ENCODE peak calls at places on chromosome 5, in eight cellular contexts. One of them, this sample, is unnamed.

GRCh38 chr5:83077662-83078261 is 415 bp downstream of the XRCC4 start:
- DNase-seq in suprapubic skin: no peak
- DNase-seq in lower leg skin: no peak
- DNase-seq in stomach: no peak
- DNase-seq in GM12892: no peak
- DNase-seq in H54: no peak
- DNase-seq in adrenal gland: no peak
- DNase-seq in IMR-90: peak
- DNase-seq in this sample: peak

GRCh38 chr5:17079562-17079961 is 137.9 kb upstream of the BASP1 start:
- DNase-seq in stomach: no peak
- DNase-seq in GM12892: no peak
- DNase-seq in suprapubic skin: no peak
- DNase-seq in H54: no peak
- DNase-seq in IMR-90: no peak
- DNase-seq in adrenal gland: peak
- DNase-seq in lower leg skin: no peak
- DNase-seq in this sample: no peak

GRCh38 chr5:131264453-131265200 is 774 bp downstream of the CDC42SE2 start:
- DNase-seq in IMR-90: peak
- DNase-seq in adrenal gland: peak
- DNase-seq in H54: no peak
- DNase-seq in suprapubic skin: no peak
- DNase-seq in GM12892: no peak
- DNase-seq in stomach: peak
- DNase-seq in lower leg skin: no peak
- DNase-seq in this sample: peak

GRCh38 chr5:157558681-157559080 is 16.9 kb downstream of the ADAM19 start:
- DNase-seq in adrenal gland: no peak
- DNase-seq in H54: no peak
- DNase-seq in IMR-90: no peak
- DNase-seq in stomach: no peak
- DNase-seq in lower leg skin: no peak
- DNase-seq in suprapubic skin: no peak
- DNase-seq in GM12892: no peak
- DNase-seq in this sample: no peak

GRCh38 chr5:139635606-139636206 is 12.4 kb upstream of the CXXC5 start:
- DNase-seq in stomach: peak
- DNase-seq in IMR-90: peak
- DNase-seq in GM12892: no peak
- DNase-seq in lower leg skin: peak
- DNase-seq in suprapubic skin: peak
- DNase-seq in adrenal gland: peak
- DNase-seq in H54: peak
- DNase-seq in this sample: peak

GRCh38 chr5:72451771-72452505 is 55.3 kb downstream of the ZNF366 start:
- DNase-seq in GM12892: no peak
- DNase-seq in H54: no peak
- DNase-seq in stomach: no peak
- DNase-seq in IMR-90: peak
- DNase-seq in adrenal gland: peak
- DNase-seq in suprapubic skin: peak
- DNase-seq in lower leg skin: peak
- DNase-seq in this sample: peak

GRCh38 chr5:178467261-178468195 is 122.7 kb downstream of the COL23A1 start:
- DNase-seq in lower leg skin: peak
- DNase-seq in GM12892: no peak
- DNase-seq in stomach: peak
- DNase-seq in H54: no peak
- DNase-seq in adrenal gland: peak
- DNase-seq in suprapubic skin: no peak
- DNase-seq in IMR-90: peak
- DNase-seq in this sample: peak

GRCh38 chr5:25160851-25161348 is 516.1 kb upstream of the CDH10 start:
- DNase-seq in suprapubic skin: no peak
- DNase-seq in H54: no peak
- DNase-seq in IMR-90: no peak
- DNase-seq in GM12892: no peak
- DNase-seq in lower leg skin: no peak
- DNase-seq in adrenal gland: no peak
- DNase-seq in stomach: no peak
- DNase-seq in this sample: no peak

GRCh38 chr5:89849819-89850515 is 559.6 kb downstream of the CETN3 start:
- DNase-seq in IMR-90: no peak
- DNase-seq in H54: no peak
- DNase-seq in lower leg skin: no peak
- DNase-seq in suprapubic skin: no peak
- DNase-seq in stomach: no peak
- DNase-seq in GM12892: no peak
- DNase-seq in adrenal gland: no peak
- DNase-seq in this sample: no peak

GRCh38 chr5:180208435-180209081 is 453 bp downstream of the RASGEF1C start:
- DNase-seq in suprapubic skin: no peak
- DNase-seq in IMR-90: no peak
- DNase-seq in adrenal gland: no peak
- DNase-seq in GM12892: no peak
- DNase-seq in stomach: no peak
- DNase-seq in H54: no peak
- DNase-seq in lower leg skin: no peak
- DNase-seq in this sample: no peak

DNA sequence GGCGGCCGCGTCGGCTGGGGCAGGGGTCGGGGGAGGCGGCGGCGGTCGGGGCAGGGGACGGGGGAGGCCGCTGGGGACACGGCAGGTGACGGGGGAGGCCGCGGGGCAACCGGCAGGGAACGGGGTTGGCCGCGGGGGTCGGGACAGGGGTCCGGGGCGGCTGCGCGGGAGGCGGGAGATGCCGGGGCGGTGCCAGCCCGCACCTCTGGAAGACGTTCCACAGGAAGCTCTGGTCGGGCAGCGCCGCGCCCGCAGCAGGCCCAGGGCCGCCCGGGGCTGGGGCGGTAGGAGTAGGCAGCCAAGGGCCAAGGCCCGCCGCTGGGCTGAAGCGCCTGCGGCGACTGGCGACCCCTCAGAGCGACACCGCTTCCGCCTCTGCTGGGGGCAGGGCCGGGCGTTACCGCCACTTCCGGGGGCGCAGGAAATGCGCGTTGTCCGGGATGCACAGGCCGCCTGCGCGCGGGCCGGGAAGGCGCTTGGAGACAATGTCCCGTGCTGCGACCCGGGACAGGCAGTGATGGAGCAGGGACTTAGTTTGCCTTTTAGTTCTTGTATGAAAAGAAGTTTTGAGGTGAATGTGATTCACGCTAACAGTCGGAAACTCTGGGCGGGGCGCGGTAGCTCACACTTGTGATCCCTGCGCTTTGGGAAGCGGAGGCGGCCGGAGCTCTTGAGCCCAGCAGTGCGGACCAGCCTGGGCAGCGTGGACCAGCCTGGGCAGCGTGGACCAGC is 110.0 kb upstream of the LPCAT1 start:
- DNase-seq in GM12892: peak
- DNase-seq in adrenal gland: peak
- DNase-seq in IMR-90: peak
- DNase-seq in lower leg skin: peak
- DNase-seq in stomach: peak
- DNase-seq in H54: no peak
- DNase-seq in suprapubic skin: peak
- DNase-seq in this sample: peak
- TF ChIP-seq POLR2A in GM12892: peak
- TF ChIP-seq POLR2A in adrenal gland: peak
- TF ChIP-seq POLR2A in IMR-90: peak
- TF ChIP-seq POLR2A in lower leg skin: no peak
- TF ChIP-seq POLR2A in stomach: no peak
- TF ChIP-seq POLR2A in H54: peak
- TF ChIP-seq POLR2A in suprapubic skin: peak
- TF ChIP-seq POLR2A in this sample: no peak

GRCh38 chr5:53476531-53477480 is 3.6 kb upstream of the FST start:
- DNase-seq in suprapubic skin: no peak
- DNase-seq in lower leg skin: no peak
- DNase-seq in GM12892: no peak
- DNase-seq in IMR-90: no peak
- DNase-seq in stomach: no peak
- DNase-seq in adrenal gland: no peak
- DNase-seq in H54: no peak
- DNase-seq in this sample: no peak

GRCh38 chr5:53480474-53481353 is at the start of gene FST:
- DNase-seq in IMR-90: peak
- DNase-seq in suprapubic skin: peak
- DNase-seq in stomach: peak
- DNase-seq in lower leg skin: no peak
- DNase-seq in H54: peak
- DNase-seq in GM12892: no peak
- DNase-seq in adrenal gland: no peak
- DNase-seq in this sample: peak

GRCh38 chr5:53479045-53479655 is 1.3 kb upstream of the FST start:
- DNase-seq in adrenal gland: no peak
- DNase-seq in IMR-90: peak
- DNase-seq in stomach: no peak
- DNase-seq in H54: no peak
- DNase-seq in lower leg skin: no peak
- DNase-seq in suprapubic skin: no peak
- DNase-seq in GM12892: no peak
- DNase-seq in this sample: no peak

GRCh38 chr5:53479656-53480473 is 564 bp upstream of the FST start:
- DNase-seq in suprapubic skin: peak
- DNase-seq in lower leg skin: peak
- DNase-seq in H54: peak
- DNase-seq in adrenal gland: peak
- DNase-seq in IMR-90: peak
- DNase-seq in stomach: peak
- DNase-seq in GM12892: no peak
- DNase-seq in this sample: peak

DNA sequence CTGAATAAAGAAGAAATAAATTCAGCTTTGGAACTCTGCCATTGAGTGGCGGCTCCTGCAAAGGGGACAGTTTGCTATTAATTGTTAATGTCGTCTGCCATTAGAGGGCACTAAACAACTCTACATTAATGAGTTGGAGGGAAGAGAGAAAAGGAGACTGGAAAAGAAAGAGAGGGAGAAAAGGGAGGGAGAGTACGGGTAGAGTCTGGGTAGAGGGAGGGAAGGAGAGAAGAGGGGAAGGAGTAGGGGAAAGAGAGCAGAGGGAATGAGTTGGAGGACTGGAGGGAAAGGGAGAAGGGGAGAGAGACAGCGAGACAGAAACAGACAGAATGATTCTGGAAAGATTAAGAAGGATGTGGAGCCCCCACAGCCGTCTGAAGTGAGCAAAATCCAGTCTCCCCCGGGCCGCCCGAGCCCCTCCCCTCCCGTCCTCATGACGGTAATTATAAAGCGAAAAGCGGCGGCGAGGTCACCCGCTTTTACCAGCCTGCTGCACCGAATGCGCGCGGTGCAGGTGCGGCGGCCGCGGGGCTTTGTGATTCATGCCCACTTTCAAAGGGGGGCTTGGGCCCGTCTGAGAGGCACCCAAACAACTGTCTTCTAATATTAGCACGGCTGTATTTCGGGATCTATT is 1.9 kb upstream of the FST start:
- DNase-seq in stomach: peak
- DNase-seq in adrenal gland: peak
- DNase-seq in H54: peak
- DNase-seq in suprapubic skin: peak
- DNase-seq in IMR-90: peak
- DNase-seq in GM12892: no peak
- DNase-seq in lower leg skin: no peak
- DNase-seq in this sample: peak
- TF ChIP-seq POLR2A in stomach: no peak
- TF ChIP-seq POLR2A in adrenal gland: no peak
- TF ChIP-seq POLR2A in H54: peak
- TF ChIP-seq POLR2A in suprapubic skin: no peak
- TF ChIP-seq POLR2A in IMR-90: no peak
- TF ChIP-seq POLR2A in GM12892: no peak
- TF ChIP-seq POLR2A in lower leg skin: no peak
- TF ChIP-seq POLR2A in this sample: no peak

DNA sequence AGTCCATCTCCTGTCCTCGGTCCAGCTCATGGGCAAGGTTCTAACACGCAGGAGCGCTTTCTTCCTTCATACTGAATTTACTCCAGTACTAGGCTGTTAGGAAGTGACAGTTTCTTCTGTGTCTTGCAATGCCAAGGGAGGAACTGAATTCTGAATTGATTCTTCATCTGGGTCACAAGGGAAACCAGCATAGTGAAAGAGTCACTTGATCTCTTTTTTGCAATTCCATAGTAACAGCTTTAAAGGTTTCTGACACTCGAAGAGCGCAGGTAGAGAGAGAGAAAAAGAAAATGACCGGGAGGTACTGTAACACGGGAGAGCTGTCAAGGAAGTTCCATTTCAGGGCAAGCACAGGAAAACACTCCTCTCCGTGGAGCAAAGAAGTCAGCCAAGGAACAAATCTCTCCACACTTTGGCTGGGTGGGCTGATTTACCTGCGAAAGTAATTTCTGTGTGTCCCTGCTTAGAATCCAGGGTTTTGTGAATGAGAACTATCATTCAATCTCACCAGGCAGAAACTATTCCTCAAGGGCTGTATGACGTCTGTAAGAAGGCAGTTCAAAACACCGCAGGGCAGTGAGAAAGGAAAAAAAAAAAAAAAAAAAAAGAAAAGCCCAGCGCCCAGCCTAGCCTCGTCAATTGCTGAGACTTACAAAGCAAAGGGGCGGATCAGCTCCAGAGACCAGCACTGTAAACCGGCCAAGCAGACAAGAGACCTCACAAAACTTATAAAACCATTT is 617.8 kb downstream of the PDE4D start:
- DNase-seq in GM12892: no peak
- DNase-seq in H54: peak
- DNase-seq in suprapubic skin: no peak
- DNase-seq in adrenal gland: peak
- DNase-seq in stomach: peak
- DNase-seq in IMR-90: peak
- DNase-seq in lower leg skin: peak
- DNase-seq in this sample: peak
- TF ChIP-seq POLR2A in GM12892: no peak
- TF ChIP-seq POLR2A in H54: no peak
- TF ChIP-seq POLR2A in suprapubic skin: no peak
- TF ChIP-seq POLR2A in adrenal gland: no peak
- TF ChIP-seq POLR2A in stomach: no peak
- TF ChIP-seq POLR2A in IMR-90: no peak
- TF ChIP-seq POLR2A in lower leg skin: no peak
- TF ChIP-seq POLR2A in this sample: no peak

DNA sequence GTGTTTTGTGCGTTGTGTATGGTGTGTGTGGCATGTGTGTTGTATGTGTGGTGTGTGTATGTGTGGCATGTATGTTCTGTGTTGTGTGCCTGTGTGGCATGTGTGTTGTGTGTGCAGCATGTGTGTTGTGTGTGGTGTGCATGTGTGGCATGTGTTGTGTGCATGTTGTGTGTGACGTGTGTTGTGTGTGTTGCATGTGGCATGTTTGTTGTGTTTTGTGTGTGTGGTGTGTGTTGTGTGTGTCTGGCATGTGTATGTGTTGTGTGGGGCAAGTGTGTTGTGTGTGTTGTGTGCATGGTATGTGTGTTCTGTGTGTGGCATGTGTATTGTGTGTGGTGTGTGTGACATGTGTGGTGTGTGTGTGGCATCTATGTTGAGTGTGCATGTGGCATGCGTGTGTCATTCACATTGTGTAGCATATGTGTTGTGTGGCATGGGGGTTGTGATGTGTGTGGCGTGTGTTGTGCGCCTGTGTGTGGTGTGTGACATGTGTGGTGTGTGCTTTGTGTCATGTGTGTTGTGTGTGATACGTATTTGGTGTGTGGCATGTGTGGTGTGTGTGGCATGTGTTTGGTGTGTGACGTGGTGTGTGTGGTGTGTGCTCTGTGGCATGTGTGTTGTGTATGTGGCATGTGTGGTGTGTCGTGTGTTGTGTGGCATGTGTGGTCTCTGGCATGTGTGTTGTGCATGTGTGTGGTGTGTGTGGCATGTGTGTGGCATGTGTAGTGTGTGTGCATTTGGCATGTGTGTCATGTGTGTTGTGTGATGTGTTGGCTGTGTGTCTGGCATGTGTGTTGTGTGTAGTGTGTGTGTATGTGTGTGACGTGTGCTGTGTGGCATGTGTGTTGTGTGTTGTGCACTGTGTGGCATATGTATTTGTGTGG is 46.6 kb upstream of the IRX4 start:
- DNase-seq in suprapubic skin: no peak
- DNase-seq in GM12892: no peak
- DNase-seq in adrenal gland: no peak
- DNase-seq in stomach: no peak
- DNase-seq in IMR-90: no peak
- DNase-seq in lower leg skin: no peak
- DNase-seq in H54: no peak
- DNase-seq in this sample: no peak
- TF ChIP-seq POLR2A in suprapubic skin: no peak
- TF ChIP-seq POLR2A in GM12892: no peak
- TF ChIP-seq POLR2A in adrenal gland: no peak
- TF ChIP-seq POLR2A in stomach: no peak
- TF ChIP-seq POLR2A in IMR-90: no peak
- TF ChIP-seq POLR2A in lower leg skin: no peak
- TF ChIP-seq POLR2A in H54: no peak
- TF ChIP-seq POLR2A in this sample: no peak

This sample was measured in testis.